ENCODE peak calls at places on chromosomes 3 and 15, in four cellular contexts. M, B, R and U are unnamed samples.
A peak's percentile ranks its signal among the peaks of the same experiment; 100 is the strongest.

GRCh38 chr3:130386604-130387263 is 41.3 kb downstream of the COL6A5 start:
- DNase-seq in B (no peak), M (no peak), R (no peak), U (peak; percentile 58)

GRCh38 chr15:57158589-57158988 is 217.7 kb upstream of the CGNL1 start:
- DNase-seq in B (no peak), R (no peak), M (no peak), U (no peak)

GRCh38 chr3:94162700-94163099 is 99.8 kb downstream of the NSUN3 start:
- DNase-seq in M (no peak), R (no peak), B (no peak), U (peak; percentile 69)

GRCh38 chr3:165254812-165255211 is 58.6 kb upstream of the SLITRK3 start:
- DNase-seq in B (no peak), R (no peak), M (no peak), U (peak; percentile 29)

GRCh38 chr3:16427309-16427965 is 86.1 kb downstream of the RFTN1 start:
- DNase-seq in M (no peak), B (no peak), R (no peak), U (peak; percentile 86)

GRCh38 chr3:185069583-185070030 is 83.3 kb downstream of the C3orf70 start:
- DNase-seq in R (no peak), M (no peak), B (no peak), U (no peak)

GRCh38 chr3:38524141-38524739 is 28.1 kb downstream of the EXOG start:
- DNase-seq in M (no peak), B (no peak), R (no peak), U (peak; percentile 64)

GRCh38 chr3:187677604-187678003 is 7.4 kb upstream of the SST start:
- DNase-seq in B (no peak), R (no peak), M (no peak), U (no peak)

GRCh38 chr3:197508511-197508910 is 47.3 kb downstream of the BDH1 start:
- DNase-seq in M (no peak), B (no peak), R (no peak), U (no peak)

GRCh38 chr3:114154321-114154821 is 24.5 kb downstream of the DRD3 start:
- DNase-seq in R (no peak), B (no peak), M (no peak), U (no peak)

GRCh38 chr3:110430146-110430545 is 641.5 kb upstream of the NECTIN3 start:
- DNase-seq in M (no peak), R (no peak), B (no peak), U (peak; percentile 17)

GRCh38 chr15:69893863-69894262 is 203.9 kb downstream of the TLE3 start:
- DNase-seq in R (peak; percentile 68), B (no peak), M (no peak), U (peak; percentile 74)

GRCh38 chr15:91407237-91407889 is 307.3 kb downstream of the SV2B start:
- DNase-seq in B (no peak), M (no peak), R (no peak), U (no peak)

GRCh38 chr15:34039506-34040123 is 611 bp upstream of the AVEN start:
- DNase-seq in R (no peak), B (no peak), M (no peak), U (peak; percentile 16)

GRCh38 chr15:52559583-52559982 is 9.2 kb downstream of the ARPP19 start:
- DNase-seq in R (no peak), M (no peak), B (no peak), U (peak; percentile 61)

GRCh38 chr3:77816470-77816869 is 776.6 kb downstream of the ROBO2 start:
- DNase-seq in R (no peak), M (no peak), B (no peak), U (no peak)

GRCh38 chr15:83205725-83206324 is 1.8 kb downstream of the HDGFL3 start:
- DNase-seq in R (no peak), M (no peak), B (no peak), U (peak; percentile 93)

GRCh38 chr15:88779944-88780343 is 23.3 kb upstream of the ACAN start:
- DNase-seq in M (no peak), R (no peak), B (no peak), U (no peak)

GRCh38 chr15:48976444-48977088 is 12.8 kb upstream of the SHC4 start:
- DNase-seq in B (no peak), R (no peak), M (no peak), U (no peak)

GRCh38 chr3:170840291-170840859 is 29.6 kb downstream of the RPL22L1 start:
- DNase-seq in M (no peak), B (no peak), R (no peak), U (no peak)

GRCh38 chr15:39184701-39185390 is 396.0 kb upstream of the THBS1 start:
- DNase-seq in M (no peak), R (no peak), B (no peak), U (no peak)

GRCh38 chr15:66760968-66761722 is 59.1 kb downstream of the SMAD6 start:
- DNase-seq in B (no peak), M (no peak), R (no peak), U (no peak)

GRCh38 chr3:59769132-59769531 is 719.3 kb upstream of the CFAP20DC start:
- DNase-seq in M (no peak), R (no peak), B (no peak), U (no peak)

GRCh38 chr3:138862924-138863775 is 28.4 kb upstream of the PIK3CB start:
- DNase-seq in B (peak; percentile 51), R (no peak), M (peak; percentile 77), U (peak; percentile 65)

GRCh38 chr15:60004019-60004845 is at the start of gene FOXB1:
- DNase-seq in B (no peak), R (no peak), M (no peak), U (no peak)

GRCh38 chr15:89116404-89116803 is 28.1 kb downstream of the ABHD2 start:
- DNase-seq in M (no peak), B (no peak), R (no peak), U (peak; percentile 83)

GRCh38 chr3:128076465-128076782 is 24.2 kb downstream of the SEC61A1 start:
- DNase-seq in B (no peak), R (peak; percentile 73), M (no peak), U (no peak)

GRCh38 chr15:58357529-58358476 is 74.0 kb upstream of the LIPC start:
- DNase-seq in B (no peak), R (no peak), M (no peak), U (peak; percentile 23)

GRCh38 chr3:172591876-172592771 is 68.9 kb upstream of the TNFSF10 start:
- DNase-seq in R (no peak), M (no peak), B (no peak), U (peak; percentile 55)

GRCh38 chr3:49123687-49124086 is 3.1 kb upstream of the USP19 start:
- DNase-seq in B (no peak), R (no peak), M (no peak), U (no peak)

GRCh38 chr15:100890059-100890720 is 10.6 kb downstream of the ALDH1A3 start:
- DNase-seq in M (no peak), R (no peak), B (no peak), U (no peak)

GRCh38 chr15:35771878-35772442 is 226.0 kb upstream of the DPH6 start:
- DNase-seq in R (no peak), M (no peak), B (no peak), U (no peak)

GRCh38 chr3:49017978-49018706 is at the start of gene DALRD3:
- DNase-seq in B (peak; percentile 65), M (peak; percentile 72), R (peak; percentile 82), U (peak; percentile 46)

GRCh38 chr3:100448079-100448478 is 44.3 kb upstream of the TMEM45A start:
- DNase-seq in M (no peak), B (no peak), R (no peak), U (no peak)

GRCh38 chr3:64687781-64688515 is at the start of gene ADAMTS9:
- DNase-seq in M (peak; percentile 60), B (peak; percentile 42), R (peak; percentile 80), U (peak; percentile 47)

GRCh38 chr15:64138542-64138941 is 13.0 kb upstream of the SNX22 start:
- DNase-seq in R (no peak), M (no peak), B (no peak), U (no peak)

GRCh38 chr15:77029166-77030041 is 34.5 kb downstream of the PSTPIP1 start:
- DNase-seq in B (peak; percentile 25), R (peak; percentile 55), M (peak; percentile 10), U (no peak)

GRCh38 chr3:77780621-77781020 is 740.7 kb downstream of the ROBO2 start:
- DNase-seq in R (no peak), M (no peak), B (no peak), U (no peak)

GRCh38 chr3:181728470-181728869 is 16.7 kb downstream of the SOX2 start:
- DNase-seq in M (no peak), B (no peak), R (no peak), U (no peak)
- H3K4me3 ChIP-seq in M (no peak overlapping the region), B (no peak overlapping the region), R (no peak overlapping the region), U (no peak overlapping the region)

DNA sequence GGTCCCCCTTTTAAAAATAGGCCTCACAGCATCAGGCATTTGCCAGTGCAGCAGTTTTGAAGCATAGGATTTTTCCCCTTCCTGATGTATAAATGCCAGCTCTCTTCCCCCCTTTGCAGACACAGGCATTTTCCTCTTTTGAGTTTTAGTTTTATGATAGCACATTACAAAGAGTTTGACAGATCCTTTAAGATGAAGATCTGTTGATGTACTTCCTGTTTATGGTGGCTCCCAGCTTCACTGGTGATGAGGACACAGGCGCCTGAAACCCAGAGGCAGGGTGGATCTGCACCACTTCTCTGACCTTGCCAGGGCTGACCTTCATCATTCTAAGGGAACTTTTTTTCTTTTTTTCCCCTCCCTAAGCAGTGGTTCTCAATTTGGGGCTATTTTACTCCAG is 243.4 kb downstream of the PTPRG start:
- DNase-seq in R (no peak), M (no peak), B (no peak), U (no peak)
- H3K27ac ChIP-seq in R (peak overlapping the region; percentile 48), M (no peak overlapping the region), B (peak overlapping the region; percentile 43), U (no peak overlapping the region)

GRCh38 chr3:71127463-71128243 is 455.9 kb downstream of the FOXP1 start:
- DNase-seq in R (no peak), M (peak; percentile 35), B (no peak), U (peak; percentile 93)
- H3K4me3 ChIP-seq in R (no peak overlapping the region), M (peak overlapping the region; percentile 45), B (peak overlapping the region; percentile 49), U (peak overlapping the region; percentile 61)

GRCh38 chr3:45182915-45183881 is 37.0 kb upstream of the CDCP1 start:
- DNase-seq in R (no peak), B (peak; percentile 82), M (peak; percentile 67), U (peak; percentile 61)
- H3K27ac ChIP-seq in R (peak overlapping the region; percentile 79), B (peak overlapping the region; percentile 80), M (peak overlapping the region; percentile 12), U (no peak overlapping the region)